ENCODE peak calls at places on chromosomes 2 and 18, in five cellular contexts. C is body of pancreas, B is HL-60, L is suprapubic skin, I is lower lobe of right lung. V is an unnamed sample.

GRCh38 chr18:2417861-2418610 is 153.3 kb downstream of the METTL4 start:
- DNase-seq in C (no peak), B (no peak), L (no peak), I (no peak), V (no peak)

GRCh38 chr2:162037886-162038285 is 36.1 kb downstream of the DPP4 start:
- DNase-seq in C (no peak), B (no peak), L (no peak), I (no peak), V (no peak)

GRCh38 chr18:73638709-73639108 is 508.9 kb downstream of the FBXO15 start:
- DNase-seq in C (no peak), B (no peak), L (no peak), I (no peak), V (no peak)

GRCh38 chr2:161586517-161587167 is 37.6 kb upstream of the SLC4A10 start:
- DNase-seq in C (no peak), B (no peak), L (no peak), I (no peak), V (no peak)

GRCh38 chr2:7730449-7730848 is 813.2 kb downstream of the RNF144A start:
- DNase-seq in C (no peak), B (no peak), L (no peak), I (no peak), V (no peak)

GRCh38 chr2:209505410-209505809 is 81.6 kb downstream of the MAP2 start:
- DNase-seq in C (no peak), B (no peak), L (no peak), I (no peak), V (no peak)

GRCh38 chr2:53632714-53633113 is 134.9 kb upstream of the CHAC2 start:
- DNase-seq in C (no peak), B (no peak), L (no peak), I (no peak), V (no peak)

GRCh38 chr2:240216197-240216596 is 75.7 kb upstream of the OTOS start:
- DNase-seq in C (peak; percentile 4), B (no peak), L (peak; percentile 29), I (no peak), V (no peak)

GRCh38 chr2:230668184-230668938 is 44.3 kb upstream of the CAB39 start:
- DNase-seq in C (no peak), B (peak; percentile 79), L (no peak), I (peak; percentile 55), V (peak; percentile 29)

GRCh38 chr2:102753563-102754159 is 8.2 kb upstream of the TMEM182 start:
- DNase-seq in C (peak; percentile 20), B (peak; percentile 22), L (no peak), I (no peak), V (peak; percentile 41)

GRCh38 chr2:43402002-43402401 is 175.6 kb upstream of the ZFP36L2 start:
- DNase-seq in C (no peak), B (no peak), L (no peak), I (no peak), V (no peak)

GRCh38 chr18:33844232-33844631 is 266.2 kb downstream of the ASXL3 start:
- DNase-seq in C (no peak), B (no peak), L (no peak), I (no peak), V (peak; percentile 64)

GRCh38 chr2:20212871-20213503 is 11.9 kb downstream of the SDC1 start:
- DNase-seq in C (peak; percentile 32), B (no peak), L (peak; percentile 86), I (peak; percentile 85), V (no peak)

GRCh38 chr18:59129964-59130703 is 9.6 kb upstream of the SEC11C start:
- DNase-seq in C (no peak), B (no peak), L (no peak), I (no peak), V (no peak)

GRCh38 chr2:37469126-37469525 is 124.7 kb downstream of the QPCT start:
- DNase-seq in C (no peak), B (no peak), L (no peak), I (no peak), V (no peak)

GRCh38 chr18:70072678-70073077 is 125.0 kb upstream of the CD226 start:
- DNase-seq in C (no peak), B (no peak), L (no peak), I (no peak), V (no peak)

GRCh38 chr2:236887519-236887918 is 198.2 kb upstream of the COPS8 start:
- DNase-seq in C (no peak), B (no peak), L (peak; percentile 86), I (no peak), V (no peak)

GRCh38 chr2:117917223-117917917 is 96.5 kb downstream of the CCDC93 start:
- DNase-seq in C (no peak), B (no peak), L (no peak), I (no peak), V (no peak)

GRCh38 chr2:235045336-235045972 is 93.6 kb downstream of the SH3BP4 start:
- DNase-seq in C (no peak), B (no peak), L (peak; percentile 49), I (no peak), V (peak; percentile 17)

GRCh38 chr2:19365126-19365525 is 6.7 kb upstream of the OSR1 start:
- DNase-seq in C (no peak), B (no peak), L (no peak), I (no peak), V (no peak)

GRCh38 chr2:109437325-109438090 is 176.3 kb downstream of the SEPTIN10 start:
- DNase-seq in C (no peak), B (no peak), L (peak; percentile 26), I (peak; percentile 41), V (no peak)

GRCh38 chr2:19859565-19859964 is 42.2 kb downstream of the TTC32 start:
- DNase-seq in C (no peak), B (no peak), L (no peak), I (no peak), V (no peak)

GRCh38 chr2:18061717-18062116 is 183.2 kb downstream of the KCNS3 start:
- DNase-seq in C (no peak), B (no peak), L (no peak), I (no peak), V (no peak)

GRCh38 chr18:79043288-79043687 is 25.9 kb upstream of the ATP9B start:
- DNase-seq in C (no peak), B (no peak), L (no peak), I (no peak), V (no peak)

GRCh38 chr18:3450358-3451107 is 561 bp downstream of the TGIF1 start:
- DNase-seq in C (peak; percentile 70), B (no peak), L (peak; percentile 92), I (peak; percentile 81), V (no peak)

GRCh38 chr2:58067001-58067400 is 20.4 kb downstream of the VRK2 start:
- DNase-seq in C (no peak), B (no peak), L (no peak), I (no peak), V (no peak)

GRCh38 chr2:127081826-127082633 is 24.9 kb downstream of the BIN1 start:
- DNase-seq in C (no peak), B (no peak), L (no peak), I (no peak), V (peak; percentile 80)

GRCh38 chr18:46051731-46052461 is 20.2 kb downstream of the PSTPIP2 start:
- DNase-seq in C (peak; percentile 24), B (no peak), L (no peak), I (no peak), V (no peak)

GRCh38 chr18:23301971-23302370 is 151.1 kb upstream of the RIOK3 start:
- DNase-seq in C (no peak), B (no peak), L (no peak), I (no peak), V (no peak)

GRCh38 chr2:12177995-12178760 is 431.7 kb downstream of the LPIN1 start:
- DNase-seq in C (no peak), B (no peak), L (no peak), I (no peak), V (no peak)

GRCh38 chr2:26978061-26978596 is 7.7 kb downstream of the MAPRE3 start:
- DNase-seq in C (peak; percentile 80), B (no peak), L (no peak), I (peak; percentile 78), V (no peak)

GRCh38 chr2:73074110-73075069 is 2.9 kb upstream of the SFXN5 start:
- DNase-seq in C (no peak), B (no peak), L (no peak), I (no peak), V (no peak)

GRCh38 chr2:9250091-9250490 is 43.5 kb downstream of the ASAP2 start:
- DNase-seq in C (no peak), B (no peak), L (no peak), I (no peak), V (no peak)

GRCh38 chr2:30310955-30311354 is 79.6 kb downstream of the LBH start:
- DNase-seq in C (no peak), B (no peak), L (no peak), I (no peak), V (no peak)

GRCh38 chr2:85741811-85742507 is 11.8 kb upstream of the ATOH8 start:
- DNase-seq in C (peak; percentile 48), B (no peak), L (peak; percentile 91), I (peak; percentile 89), V (peak; percentile 65)
- H3K4me3 ChIP-seq in C (no peak overlapping the region), B (no peak overlapping the region), L (no peak overlapping the region), I (no peak overlapping the region), V (no peak overlapping the region)

GRCh38 chr2:100529176-100529575 is 33.6 kb upstream of the PDCL3 start:
- DNase-seq in C (no peak), B (no peak), L (no peak), I (no peak), V (no peak)
- H3K27me3 ChIP-seq in C (no peaks in the 10 kb centered on the region), B (no peaks in the 10 kb centered on the region), L (no peaks in the 10 kb centered on the region), I (no peaks in the 10 kb centered on the region), V (no peaks in the 10 kb centered on the region)

GRCh38 chr2:100425573-100426383 is 8.3 kb upstream of the CHST10 start:
- DNase-seq in C (no peak), B (no peak), L (no peak), I (no peak), V (no peak)
- H3K4me3 ChIP-seq in C (no peak overlapping the region), B (no peak overlapping the region), L (no peak overlapping the region), I (no peak overlapping the region), V (no peak overlapping the region)

GRCh38 chr2:99675110-99675661 is 185.4 kb upstream of the REV1 start:
- DNase-seq in C (no peak), B (no peak), L (no peak), I (no peak), V (no peak)

GRCh38 chr2:99677814-99678213 is 188.0 kb upstream of the REV1 start:
- DNase-seq in C (no peak), B (no peak), L (no peak), I (no peak), V (no peak)

GRCh38 chr2:99670768-99671734 is 181.2 kb upstream of the REV1 start:
- DNase-seq in C (peak; percentile 39), B (no peak), L (no peak), I (no peak), V (no peak)

GRCh38 chr2:99674031-99674430 is 184.2 kb upstream of the REV1 start:
- DNase-seq in C (no peak), B (no peak), L (no peak), I (no peak), V (no peak)

DNA sequence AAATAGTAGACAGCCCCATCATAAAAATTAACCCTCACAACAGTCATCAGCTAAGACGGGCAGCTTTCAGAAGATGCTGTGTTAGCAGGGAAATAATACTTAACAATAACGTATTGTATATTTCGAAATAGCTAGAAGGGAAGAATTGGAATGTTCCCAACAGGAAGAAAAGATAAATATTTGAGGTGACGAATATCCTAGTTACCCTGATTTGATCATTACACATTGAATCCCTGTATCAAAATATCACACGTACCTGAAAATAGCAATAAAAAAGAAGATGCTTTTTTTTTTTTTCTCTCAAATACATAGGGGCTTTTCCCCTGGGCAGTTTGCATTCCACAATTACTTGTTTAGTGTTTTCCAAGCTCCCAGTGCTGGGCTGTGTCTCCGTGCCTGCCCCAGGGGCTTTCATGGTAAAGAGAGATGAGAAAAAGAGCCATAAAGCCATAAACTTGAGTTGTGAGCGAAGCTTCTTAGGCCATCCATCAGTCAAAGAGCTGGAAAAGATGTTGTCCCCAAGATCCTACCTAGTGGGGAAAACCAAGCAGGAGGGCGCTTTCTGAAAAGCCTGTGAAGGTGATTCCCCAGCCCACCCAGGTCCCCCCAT is 183.1 kb upstream of the REV1 start:
- DNase-seq in C (no peak), B (no peak), L (no peak), I (no peak), V (no peak)
- H3K27me3 ChIP-seq in C (no peaks in the 10 kb centered on the region), B (no peaks in the 10 kb centered on the region), L (no peaks in the 10 kb centered on the region), I (no peaks in the 10 kb centered on the region), V (no peaks in the 10 kb centered on the region)